ENCODE peak calls at places on chromosome 7, in six cellular contexts. S, I, U, Y, K and R are unnamed samples.
A peak's percentile ranks its signal among the peaks of the same experiment; 100 is the strongest.

GRCh38 chr7:124801330-124801895 is 35.8 kb upstream of the GPR37 start:
- DNase-seq in K (no peak), S (no peak), I (no peak), Y (no peak), U (no peak), R (no peak)

GRCh38 chr7:103989200-103989784 is at the start of gene RELN:
- DNase-seq in U (peak; percentile 27), Y (no peak), S (peak; percentile 48), I (peak; percentile 22), K (peak; percentile 17), R (peak; percentile 14)

GRCh38 chr7:90551036-90551435 is 45.1 kb upstream of the CDK14 start:
- DNase-seq in U (peak; percentile 25), K (peak; percentile 10), I (no peak), Y (no peak), S (peak; percentile 40), R (no peak)

GRCh38 chr7:69814421-69814962 is 216.2 kb downstream of the AUTS2 start:
- DNase-seq in U (no peak), I (no peak), S (no peak), K (no peak), Y (peak; percentile 29), R (peak; percentile 49)

GRCh38 chr7:23696916-23697441 is 13.0 kb upstream of the STK31 start:
- DNase-seq in K (peak; percentile 46), S (peak; percentile 58), I (peak; percentile 63), Y (peak; percentile 26), U (peak; percentile 81), R (peak; percentile 61)

GRCh38 chr7:73706122-73707044 is 13.1 kb downstream of the STX1A start:
- DNase-seq in Y (no peak), K (peak; percentile 52), S (no peak), I (no peak), U (peak; percentile 43), R (peak; percentile 48)

GRCh38 chr7:120991570-120991969 is 3.1 kb downstream of the CPED1 start:
- DNase-seq in Y (no peak), S (no peak), U (peak; percentile 72), K (peak; percentile 90), I (no peak), R (peak; percentile 74)

GRCh38 chr7:64618785-64619456 is 47.0 kb upstream of the ZNF107 start:
- DNase-seq in Y (no peak), S (peak; percentile 65), U (peak; percentile 69), I (peak; percentile 59), K (peak; percentile 60), R (peak; percentile 67)

GRCh38 chr7:131546583-131547111 is 9.8 kb downstream of the PODXL start:
- DNase-seq in K (no peak), U (no peak), Y (no peak), S (peak; percentile 46), I (no peak), R (peak; percentile 37)

GRCh38 chr7:494261-494687 is 25.4 kb downstream of the PDGFA start:
- DNase-seq in U (no peak), I (no peak), K (no peak), Y (no peak), S (no peak), R (no peak)

GRCh38 chr7:494906-495305 is 24.7 kb downstream of the PDGFA start:
- DNase-seq in Y (no peak), U (no peak), I (no peak), K (no peak), S (no peak), R (no peak)

GRCh38 chr7:495326-495725 is 24.3 kb downstream of the PDGFA start:
- DNase-seq in S (no peak), U (no peak), Y (no peak), K (no peak), I (no peak), R (no peak)

GRCh38 chr7:492714-493065 is 27.0 kb downstream of the PDGFA start:
- DNase-seq in S (no peak), I (no peak), Y (no peak), K (no peak), U (no peak), R (no peak)

GRCh38 chr7:493661-494251 is 25.9 kb downstream of the PDGFA start:
- DNase-seq in Y (no peak), K (no peak), U (no peak), I (no peak), S (no peak), R (no peak)
- H3K4me3 ChIP-seq in Y (peak overlapping the region; percentile 10), K (no peak overlapping the region), U (no peak overlapping the region), I (no peak overlapping the region), S (no peak overlapping the region), R (no peak overlapping the region)

GRCh38 chr7:82234457-82235049 is 209.0 kb downstream of the CACNA2D1 start:
- DNase-seq in U (peak; percentile 69), I (peak; percentile 49), Y (no peak), K (peak; percentile 59), S (peak; percentile 16), R (peak; percentile 66)
- TF ChIP-seq CTCF in U (peak; percentile 64), I (peak; percentile 64), Y (peak; percentile 53), K (peak; percentile 75), S (peak; percentile 39), R (peak; percentile 65)

DNA sequence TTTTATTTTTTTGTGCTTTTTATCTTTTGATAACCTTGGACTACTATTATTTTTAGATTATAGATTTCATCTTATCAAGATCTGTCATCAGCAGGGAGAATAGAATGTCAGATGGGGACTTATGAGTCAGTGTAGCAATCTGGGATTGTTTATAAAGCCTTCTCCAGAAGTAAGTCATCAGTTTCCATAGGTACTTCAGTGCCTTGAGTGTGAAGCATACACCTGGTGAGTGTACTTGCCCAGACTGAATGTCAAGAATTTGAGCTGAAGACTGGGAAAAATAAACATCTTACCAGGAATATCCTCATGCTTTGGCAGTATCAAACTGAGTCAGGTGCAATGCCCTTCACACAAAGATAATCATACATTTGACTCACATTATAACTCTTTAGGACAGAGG is 2.2 kb downstream of the CASD1 start:
- DNase-seq in Y (no peak), K (peak; percentile 13), U (peak; percentile 5), I (no peak), S (no peak), R (no peak)
- H3K4me3 ChIP-seq in Y (no peak overlapping the region), K (no peak overlapping the region), U (no peak overlapping the region), I (no peak overlapping the region), S (no peak overlapping the region), R (no peak overlapping the region)

GRCh38 chr7:9719303-9719702 is 1254.4 kb upstream of the PHF14 start:
- DNase-seq in I (no peak), U (no peak), Y (no peak), K (no peak), S (no peak), R (no peak)

GRCh38 chr7:9719721-9720120 is 1254.0 kb upstream of the PHF14 start:
- DNase-seq in U (no peak), K (no peak), S (no peak), Y (no peak), I (no peak), R (no peak)

GRCh38 chr7:9718071-9718470 is 1255.6 kb upstream of the PHF14 start:
- DNase-seq in U (no peak), S (no peak), Y (no peak), I (no peak), K (no peak), R (no peak)
- TF ChIP-seq CTCF in U (no peak), S (no peak), Y (no peak), I (no peak), K (no peak), R (no peak)

GRCh38 chr7:119175916-119176627 is 951.6 kb downstream of the ANKRD7 start:
- DNase-seq in I (peak; percentile 84), Y (no peak), S (peak; percentile 67), K (peak; percentile 42), U (peak; percentile 80), R (peak; percentile 74)
- H3K4me3 ChIP-seq in I (no peak overlapping the region), Y (no peak overlapping the region), S (no peak overlapping the region), K (no peak overlapping the region), U (no peak overlapping the region), R (no peak overlapping the region)

GRCh38 chr7:156156734-156157408 is 344.6 kb upstream of the SHH start:
- DNase-seq in U (peak; percentile 10), S (peak; percentile 20), K (no peak), Y (no peak), I (peak; percentile 27), R (no peak)
- TF ChIP-seq CTCF in U (peak; percentile 17), S (peak; percentile 63), K (no peak), Y (no peak), I (peak; percentile 40), R (no peak)

GRCh38 chr7:114082567-114082933 is 163.7 kb upstream of the PPP1R3A start:
- DNase-seq in U (no peak), K (no peak), I (no peak), Y (no peak), S (no peak), R (no peak)
- H3K4me3 ChIP-seq in U (peak overlapping the region; percentile 44), K (no peak overlapping the region), I (peak overlapping the region; percentile 47), Y (peak overlapping the region; percentile 44), S (no peak overlapping the region), R (peak overlapping the region; percentile 43)

DNA sequence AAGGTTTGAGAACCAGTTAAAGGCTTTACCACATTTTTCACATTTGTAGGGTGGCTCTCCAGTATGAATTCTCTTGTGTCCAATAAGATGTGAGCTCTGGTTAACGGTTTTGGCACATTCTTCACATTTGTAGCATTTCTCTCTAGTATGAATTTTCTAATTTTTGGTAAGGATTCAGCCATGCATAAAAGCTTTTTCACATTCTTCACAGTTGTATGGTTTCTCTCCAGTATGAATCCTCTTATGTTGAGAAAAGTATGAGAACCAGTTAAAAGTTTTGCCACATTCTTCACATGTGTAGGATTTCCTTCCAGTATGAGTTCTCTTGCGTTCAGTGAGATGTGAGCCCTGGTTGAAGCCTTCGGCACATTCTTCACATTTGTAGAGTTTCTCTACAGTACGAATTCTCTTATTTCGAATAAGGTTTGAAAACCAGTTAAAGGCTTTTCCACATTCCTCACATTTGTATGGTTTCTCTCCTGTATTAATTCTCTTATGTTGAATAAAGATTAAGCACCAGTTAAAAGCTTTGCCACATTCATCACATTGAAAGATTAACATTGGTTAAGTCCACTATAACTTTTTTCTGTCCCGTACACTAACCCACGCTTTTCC is 33.2 kb upstream of the ZNF479 start:
- DNase-seq in U (no peak), K (no peak), S (no peak), I (no peak), Y (no peak), R (no peak)
- TF ChIP-seq CTCF in U (no peak), K (no peak), S (no peak), I (no peak), Y (no peak), R (no peak)

GRCh38 chr7:36192877-36193276 is 39.8 kb downstream of the EEPD1 start:
- DNase-seq in U (no peak), K (no peak), Y (no peak), I (no peak), S (no peak), R (no peak)

GRCh38 chr7:36190447-36191291 is 37.6 kb downstream of the EEPD1 start:
- DNase-seq in S (no peak), K (peak; percentile 25), Y (peak; percentile 36), I (no peak), U (no peak), R (no peak)

GRCh38 chr7:36188923-36189322 is 35.9 kb downstream of the EEPD1 start:
- DNase-seq in I (no peak), Y (no peak), U (no peak), K (no peak), S (no peak), R (no peak)

GRCh38 chr7:36191292-36191920 is 38.4 kb downstream of the EEPD1 start:
- DNase-seq in U (no peak), I (no peak), K (peak; percentile 74), Y (no peak), S (no peak), R (no peak)

GRCh38 chr7:36192050-36192824 is 39.2 kb downstream of the EEPD1 start:
- DNase-seq in S (no peak), I (no peak), K (peak; percentile 98), U (peak; percentile 79), Y (peak; percentile 31), R (peak; percentile 76)
- H3K4me3 ChIP-seq in S (no peak overlapping the region), I (no peak overlapping the region), K (no peak overlapping the region), U (no peak overlapping the region), Y (no peak overlapping the region), R (no peak overlapping the region)